ENCODE peak calls at places on chromosome 4, in seven cellular contexts. O is astrocyte, K is OCI-LY7, U is HFF-Myc, I is GM12865, B is psoas muscle, D is right lobe of liver. H is an unnamed sample.

GRCh38 chr4:2353222-2354107 is 65.0 kb downstream of the ZFYVE28 start:
- DNase-seq in O (no peak), K (no peak), U (no peak), I (no peak), B (no peak), D (peak; percentile 49), H (no peak)

GRCh38 chr4:173046818-173047217 is 121.8 kb upstream of the GALNT7 start:
- DNase-seq in O (peak; percentile 28), K (no peak), U (no peak), I (no peak), B (no peak), D (no peak), H (no peak)

GRCh38 chr4:48949518-48950207 is 36.4 kb upstream of the CWH43 start:
- DNase-seq in O (no peak), K (no peak), U (no peak), I (no peak), B (no peak), D (no peak), H (peak; percentile 96)

GRCh38 chr4:77994194-77994721 is 62.9 kb upstream of the FRAS1 start:
- DNase-seq in O (peak; percentile 60), K (peak; percentile 62), U (peak; percentile 56), I (peak; percentile 35), B (no peak), D (no peak), H (peak; percentile 72)

GRCh38 chr4:27318740-27319139 is 458.1 kb downstream of the STIM2 start:
- DNase-seq in O (no peak), K (peak; percentile 43), U (peak; percentile 10), I (peak; percentile 26), B (peak; percentile 17), D (no peak), H (peak; percentile 25)

GRCh38 chr4:1409079-1409805 is 3.0 kb upstream of the NKX1-1 start:
- DNase-seq in O (no peak), K (no peak), U (no peak), I (no peak), B (no peak), D (peak; percentile 53), H (no peak)

GRCh38 chr4:12041828-12042227 is 613.1 kb upstream of the HS3ST1 start:
- DNase-seq in O (no peak), K (no peak), U (no peak), I (no peak), B (no peak), D (no peak), H (no peak)

GRCh38 chr4:77443941-77444340 is 161.7 kb upstream of the CXCL13 start:
- DNase-seq in O (peak; percentile 11), K (no peak), U (no peak), I (no peak), B (no peak), D (no peak), H (no peak)

GRCh38 chr4:95290702-95291101 is 258.1 kb downstream of the UNC5C start:
- DNase-seq in O (no peak), K (no peak), U (no peak), I (no peak), B (no peak), D (no peak), H (peak; percentile 61)

GRCh38 chr4:137312257-137312656 is 220.0 kb downstream of the PCDH18 start:
- DNase-seq in O (peak; percentile 69), K (no peak), U (no peak), I (no peak), B (no peak), D (no peak), H (peak; percentile 27)

GRCh38 chr4:24515698-24516097 is 68.7 kb downstream of the DHX15 start:
- DNase-seq in O (no peak), K (no peak), U (no peak), I (no peak), B (no peak), D (no peak), H (no peak)

GRCh38 chr4:139330283-139330682 is 28.0 kb upstream of the NDUFC1 start:
- DNase-seq in O (no peak), K (no peak), U (no peak), I (no peak), B (no peak), D (no peak), H (no peak)

GRCh38 chr4:176837176-176837915 is 44.6 kb upstream of the VEGFC start:
- DNase-seq in O (no peak), K (no peak), U (no peak), I (no peak), B (no peak), D (no peak), H (no peak)

GRCh38 chr4:152998861-152999260 is 62.7 kb downstream of the FHDC1 start:
- DNase-seq in O (no peak), K (no peak), U (no peak), I (no peak), B (no peak), D (no peak), H (no peak)

GRCh38 chr4:26023191-26023972 is 109.4 kb downstream of the SMIM20 start:
- DNase-seq in O (peak; percentile 35), K (no peak), U (no peak), I (no peak), B (no peak), D (no peak), H (no peak)

GRCh38 chr4:138663883-138664282 is 351.7 kb upstream of the NOCT start:
- DNase-seq in O (no peak), K (no peak), U (no peak), I (no peak), B (no peak), D (no peak), H (no peak)

GRCh38 chr4:24007740-24008348 is 118.0 kb upstream of the PPARGC1A start:
- DNase-seq in O (no peak), K (no peak), U (no peak), I (no peak), B (no peak), D (peak; percentile 67), H (no peak)

GRCh38 chr4:81845273-81845672 is 373.6 kb upstream of the RASGEF1B start:
- DNase-seq in O (no peak), K (no peak), U (no peak), I (no peak), B (no peak), D (no peak), H (no peak)

GRCh38 chr4:6009452-6009851 is 8.8 kb downstream of the C4orf50 start:
- DNase-seq in O (no peak), K (no peak), U (no peak), I (no peak), B (no peak), D (no peak), H (no peak)

GRCh38 chr4:185567828-185568442 is 32.6 kb upstream of the PDLIM3 start:
- DNase-seq in O (peak; percentile 69), K (no peak), U (no peak), I (no peak), B (peak; percentile 65), D (no peak), H (no peak)

GRCh38 chr4:42906906-42907774 is 14.6 kb downstream of the GRXCR1 start:
- DNase-seq in O (no peak), K (no peak), U (no peak), I (no peak), B (no peak), D (no peak), H (peak; percentile 56)
- H3K4me3 ChIP-seq in O (no peak overlapping the region), K (no peak overlapping the region), U (no peak overlapping the region), I (no peak overlapping the region), B (no peak overlapping the region), D (no peak overlapping the region), H (no peak overlapping the region)

GRCh38 chr4:62023633-62024032 is 823.5 kb downstream of the ADGRL3 start:
- DNase-seq in O (no peak), K (no peak), U (no peak), I (no peak), B (no peak), D (no peak), H (peak; percentile 44)

DNA sequence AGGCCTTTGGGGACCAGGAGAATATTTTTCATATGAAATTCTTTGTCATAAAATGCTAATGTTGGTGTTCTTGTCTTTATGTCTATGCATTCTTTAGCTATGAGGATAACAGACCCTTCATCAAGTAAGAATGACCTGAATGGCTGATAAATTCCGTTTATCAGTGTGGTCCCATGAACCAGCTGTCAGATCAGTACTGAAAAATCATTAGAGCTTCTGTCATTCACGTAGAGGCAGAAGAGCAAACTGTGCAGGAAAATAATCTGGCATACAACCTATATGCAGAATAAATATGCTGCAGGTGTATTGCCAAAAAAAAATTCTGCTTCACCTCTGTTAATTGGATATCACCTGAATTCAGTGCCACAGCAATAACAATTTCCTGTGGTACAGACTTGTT is 828.6 kb downstream of the ADGRL3 start:
- DNase-seq in O (no peak), K (no peak), U (no peak), I (no peak), B (no peak), D (no peak), H (no peak)
- H3K4me3 ChIP-seq in O (no peak overlapping the region), K (no peak overlapping the region), U (no peak overlapping the region), I (no peak overlapping the region), B (no peak overlapping the region), D (no peak overlapping the region), H (no peak overlapping the region)

DNA sequence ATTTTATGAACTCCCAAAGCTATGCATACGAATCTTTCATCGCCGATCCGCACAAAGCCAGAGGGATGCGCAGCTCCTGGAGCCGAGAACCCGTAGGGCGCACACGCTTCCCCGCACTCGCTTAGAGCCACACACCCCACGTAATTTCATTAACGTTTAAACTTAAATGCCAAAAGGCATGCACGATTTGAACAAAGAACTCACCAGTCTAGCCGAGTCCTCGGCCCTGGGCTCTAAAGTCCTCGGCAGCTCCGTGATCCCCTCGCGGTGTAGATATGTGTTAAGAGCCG is 2.4 kb upstream of the FAT1 start:
- DNase-seq in O (no peak), K (no peak), U (no peak), I (no peak), B (no peak), D (no peak), H (no peak)
- H3K4me3 ChIP-seq in O (peak overlapping the region; percentile 100), K (no peak overlapping the region), U (peak overlapping the region; percentile 98), I (no peak overlapping the region), B (peak overlapping the region; percentile 77), D (peak overlapping the region; percentile 72), H (peak overlapping the region; percentile 61)

GRCh38 chr4:188942606-188943005 is 803.4 kb downstream of the TRIML1 start:
- DNase-seq in O (no peak), K (no peak), U (no peak), I (no peak), B (no peak), D (no peak), H (no peak)

DNA sequence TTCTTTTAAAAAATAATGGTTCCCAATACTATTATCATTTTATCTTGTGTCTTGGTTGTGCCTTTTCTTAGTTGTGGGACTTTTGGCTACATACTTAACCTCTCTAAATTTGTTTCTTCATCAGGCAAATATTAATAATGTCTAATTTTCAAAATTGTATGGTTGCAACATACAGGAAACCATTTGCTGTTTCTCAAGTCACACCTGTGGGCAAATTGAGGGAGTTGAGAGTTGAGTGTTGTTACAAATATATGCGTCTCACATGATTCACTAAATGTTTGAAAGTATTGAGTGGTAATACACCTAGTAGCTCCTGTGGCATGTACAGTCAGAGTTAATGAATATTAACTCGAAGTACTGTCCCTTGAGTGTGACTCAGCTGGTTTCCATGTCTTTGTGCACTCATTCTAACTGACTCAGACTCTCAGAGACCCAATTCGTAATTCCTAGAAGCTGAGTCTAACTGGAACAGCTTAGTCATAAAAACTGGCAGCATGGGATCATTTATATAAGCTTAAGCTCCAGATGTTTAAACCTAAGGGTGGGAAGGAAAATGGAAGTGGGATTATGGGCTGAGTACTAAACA is 802.4 kb downstream of the TRIML1 start:
- DNase-seq in O (peak; percentile 99), K (no peak), U (peak; percentile 99), I (no peak), B (no peak), D (no peak), H (peak; percentile 100)
- H3K4me3 ChIP-seq in O (no peak overlapping the region), K (no peak overlapping the region), U (no peak overlapping the region), I (no peak overlapping the region), B (no peak overlapping the region), D (no peak overlapping the region), H (no peak overlapping the region)